ENCODE peak calls at places on chromosomes 7 and 10, in eight cellular contexts. R is endothelial cell of umbilical vein, T is kidney, W is psoas muscle, M is osteoblast, E is endothelial cell, H is LNCaP clone FGC, N is AG10803. D is an unnamed sample.

GRCh38 chr7:78019457-78020130 is 221.0 kb downstream of the PHTF2 start:
- DNase-seq in R (peak), H (peak), N (peak), M (peak), T (peak), W (peak), E (peak), D (peak)

GRCh38 chr10:119535310-119535709 is 7.2 kb downstream of the RGS10 start:
- DNase-seq in H (no peak), E (no peak), R (no peak), T (no peak), M (peak), N (peak), W (no peak), D (no peak)

GRCh38 chr7:129343099-129343700 is 91.0 kb upstream of the STRIP2 start:
- DNase-seq in E (no peak), R (peak), M (peak), W (no peak), N (peak), H (no peak), T (no peak), D (no peak)

GRCh38 chr10:5511885-5512280 is 12.5 kb upstream of the CALML5 start:
- DNase-seq in H (no peak), W (peak), N (no peak), E (no peak), R (no peak), M (no peak), T (peak), D (no peak)

GRCh38 chr7:65233409-65234034 is 140.1 kb upstream of the ZNF92 start:
- DNase-seq in M (no peak), R (no peak), E (no peak), H (no peak), T (no peak), N (no peak), W (no peak), D (no peak)

GRCh38 chr7:127667751-127668530 is 15.9 kb downstream of the SND1 start:
- DNase-seq in R (peak), H (no peak), W (no peak), M (peak), N (peak), E (no peak), T (no peak), D (no peak)

GRCh38 chr10:20302033-20302432 is 485.8 kb downstream of the PLXDC2 start:
- DNase-seq in N (no peak), R (no peak), M (no peak), T (no peak), H (no peak), W (no peak), E (no peak), D (no peak)

GRCh38 chr10:72229261-72230251 is 13.5 kb upstream of the ASCC1 start:
- DNase-seq in W (no peak), N (peak), H (no peak), E (no peak), M (no peak), T (no peak), R (no peak), D (no peak)

GRCh38 chr7:130423636-130424035 is 17.2 kb downstream of the CEP41 start:
- DNase-seq in H (no peak), E (no peak), T (no peak), M (no peak), W (no peak), N (no peak), R (no peak), D (no peak)

GRCh38 chr7:29270979-29271658 is 76.5 kb downstream of the CHN2 start:
- DNase-seq in E (no peak), H (no peak), N (no peak), R (no peak), W (no peak), M (no peak), T (no peak), D (no peak)

GRCh38 chr10:69936091-69936490 is 116.6 kb upstream of the MACROH2A2 start:
- DNase-seq in T (no peak), W (no peak), H (no peak), E (no peak), R (no peak), N (no peak), M (peak), D (no peak)

GRCh38 chr7:134750083-134751062 is 29.1 kb upstream of the CALD1 start:
- DNase-seq in E (peak), W (peak), R (peak), N (peak), H (no peak), T (no peak), M (no peak), D (peak)

GRCh38 chr7:107068156-107068555 is 23.7 kb downstream of the PRKAR2B start:
- DNase-seq in H (no peak), E (no peak), M (no peak), W (no peak), N (peak), R (no peak), T (no peak), D (no peak)

GRCh38 chr7:38374507-38374906 is 101.1 kb upstream of the TARP start:
- DNase-seq in R (peak), H (no peak), M (peak), N (peak), W (no peak), E (peak), T (no peak), D (peak)

GRCh38 chr7:33243319-33243881 is 114.0 kb downstream of the BBS9 start:
- DNase-seq in E (no peak), M (no peak), N (peak), W (no peak), T (no peak), R (peak), H (peak), D (no peak)

GRCh38 chr7:33982425-33982786 is 77.1 kb downstream of the BMPER start:
- DNase-seq in H (peak), T (no peak), R (peak), N (no peak), W (no peak), M (peak), E (no peak), D (no peak)

GRCh38 chr10:17814981-17815380 is 5.8 kb downstream of the MRC1 start:
- DNase-seq in M (no peak), W (no peak), T (no peak), E (no peak), R (no peak), H (no peak), N (no peak), D (no peak)

GRCh38 chr7:5296627-5297226 is 14.0 kb downstream of the SLC29A4 start:
- DNase-seq in M (no peak), W (no peak), H (peak), R (peak), N (no peak), E (peak), T (no peak), D (peak)

GRCh38 chr10:70480254-70480861 is 1.8 kb downstream of the PALD1 start:
- DNase-seq in M (peak), N (no peak), H (no peak), R (no peak), E (no peak), T (no peak), W (peak), D (no peak)

GRCh38 chr7:70856889-70857511 is 274.9 kb upstream of the GALNT17 start:
- DNase-seq in R (peak), N (peak), H (peak), M (peak), T (peak), E (peak), W (peak), D (peak)

GRCh38 chr7:127870231-127870907 is 160.9 kb downstream of the LRRC4 start:
- DNase-seq in E (no peak), H (no peak), T (no peak), N (no peak), M (no peak), W (no peak), R (peak), D (no peak)

GRCh38 chr10:49037187-49037586 is 78.1 kb downstream of the VSTM4 start:
- DNase-seq in R (no peak), M (peak), W (no peak), N (no peak), E (no peak), H (no peak), T (no peak), D (no peak)

GRCh38 chr7:42350801-42351200 is 113.8 kb upstream of the GLI3 start:
- DNase-seq in W (no peak), N (peak), R (no peak), M (no peak), T (no peak), H (no peak), E (no peak), D (no peak)

GRCh38 chr7:129262333-129262732 is 37.5 kb downstream of the AHCYL2 start:
- DNase-seq in E (no peak), N (no peak), T (no peak), H (no peak), R (no peak), M (no peak), W (no peak), D (no peak)

GRCh38 chr7:141945356-141945755 is 1.4 kb downstream of the CLEC5A start:
- DNase-seq in H (no peak), N (no peak), E (no peak), R (no peak), T (no peak), W (no peak), M (no peak), D (no peak)

GRCh38 chr7:122136033-122136432 is 8.0 kb downstream of the AASS start:
- DNase-seq in M (peak), N (peak), R (peak), H (peak), T (no peak), E (no peak), W (no peak), D (no peak)

GRCh38 chr7:143484059-143484458 is 6.4 kb downstream of the TAS2R41 start:
- DNase-seq in R (no peak), E (no peak), W (no peak), N (peak), M (no peak), T (no peak), H (no peak), D (no peak)

GRCh38 chr10:26593896-26594295 is 103.6 kb upstream of the PDSS1 start:
- DNase-seq in M (no peak), W (no peak), N (no peak), E (no peak), R (no peak), H (no peak), T (no peak), D (no peak)

GRCh38 chr7:101608772-101609713 is 20.1 kb downstream of the MYL10 start:
- DNase-seq in R (no peak), M (peak), T (no peak), W (peak), H (peak), E (no peak), N (no peak), D (no peak)

GRCh38 chr10:100739516-100740368 is 5.6 kb upstream of the PAX2 start:
- DNase-seq in M (peak), N (no peak), W (no peak), R (no peak), T (peak), E (no peak), H (no peak), D (no peak)

DNA sequence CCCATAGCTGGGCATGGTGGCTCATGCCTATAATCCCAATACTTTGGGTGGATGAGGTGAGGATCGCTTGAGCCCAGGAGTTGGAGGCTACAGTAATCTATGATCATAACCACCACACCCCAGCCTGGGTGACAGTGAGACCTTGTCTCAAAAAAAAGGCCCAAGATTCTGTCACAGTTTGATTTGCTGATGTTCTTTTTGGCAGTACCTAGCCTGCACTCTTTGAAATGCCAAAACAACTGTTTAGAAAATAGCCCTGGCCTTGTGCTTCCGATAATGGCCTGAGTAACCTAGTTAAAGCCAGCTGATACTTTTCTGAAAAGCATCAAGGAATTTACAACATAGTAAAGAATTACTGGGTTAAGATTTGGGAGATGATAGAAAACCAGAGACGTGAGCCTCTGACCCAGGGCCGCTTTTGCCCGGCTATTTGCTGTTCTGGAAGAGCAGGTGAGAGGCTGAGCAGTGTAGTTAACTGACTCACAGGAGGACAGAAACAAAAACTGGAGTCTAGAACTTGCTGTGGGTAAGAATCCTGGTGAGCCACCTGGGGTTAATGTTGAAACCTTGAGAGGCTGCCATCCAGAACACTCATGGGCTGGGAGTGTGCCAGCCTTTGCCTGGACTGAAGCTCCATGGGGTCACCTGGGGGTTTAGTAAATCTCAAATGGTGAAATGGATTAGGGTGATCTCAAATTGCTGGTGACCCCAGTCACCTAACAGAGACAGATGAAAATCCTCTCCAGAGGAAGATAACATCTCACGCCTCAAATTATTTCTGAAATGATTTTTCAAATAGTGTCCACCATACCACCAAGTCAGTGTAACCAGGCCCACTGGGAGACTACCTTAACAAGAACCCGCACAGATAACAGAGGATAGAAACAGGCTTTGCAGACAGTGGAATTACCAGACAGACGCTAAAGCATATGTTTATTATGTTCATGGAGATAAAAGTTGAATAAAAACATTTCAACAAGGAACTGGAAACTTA is 51.8 kb downstream of the GALNT11 start:
- DNase-seq in N (peak), M (no peak), E (no peak), R (no peak), H (no peak), W (peak), T (no peak), D (no peak)
- TF ChIP-seq CTCF in N (no peak), M (no peak), E (no peak), R (no peak), H (no peak), W (no peak), T (no peak), D (no peak)

GRCh38 chr10:93921338-93921737 is 27.6 kb downstream of the SLC35G1 start:
- DNase-seq in N (no peak), W (no peak), E (peak), T (no peak), M (no peak), R (no peak), H (no peak), D (no peak)
- TF ChIP-seq CTCF in N (peak), W (no peak), E (peak), T (peak), M (peak), R (peak), H (peak), D (peak)

GRCh38 chr10:123901621-123902020 is 10.0 kb upstream of the CPXM2 start:
- DNase-seq in H (no peak), N (no peak), W (no peak), M (peak), T (no peak), R (no peak), E (no peak), D (no peak)
- TF ChIP-seq CTCF in H (no peak), N (no peak), W (no peak), M (no peak), T (no peak), R (no peak), E (no peak), D (no peak)

DNA sequence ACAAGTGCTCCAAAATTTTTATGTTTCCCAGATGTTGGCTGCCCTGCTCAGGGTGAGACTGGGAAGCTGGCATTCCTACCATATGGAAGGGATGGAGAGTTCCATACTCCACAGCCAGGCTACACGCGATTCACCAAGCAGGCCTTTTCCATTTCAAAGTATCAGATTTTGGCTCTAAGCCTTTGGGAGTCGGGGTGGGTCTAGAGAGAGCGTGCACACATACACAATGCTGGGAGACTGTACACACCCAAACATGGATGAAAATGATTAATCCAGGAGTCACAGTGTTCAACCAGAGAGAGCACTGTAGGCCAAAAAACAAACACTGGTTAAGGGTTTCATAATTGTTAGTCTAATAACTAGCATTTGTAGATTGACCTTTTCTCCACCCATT is 295.0 kb downstream of the BICC1 start:
- DNase-seq in R (no peak), N (peak), E (no peak), M (peak), T (no peak), H (no peak), W (no peak), D (no peak)
- TF ChIP-seq CTCF in R (no peak), N (peak), E (no peak), M (no peak), T (no peak), H (no peak), W (no peak), D (no peak)

GRCh38 chr10:117635851-117636250 is 93.3 kb downstream of the EMX2 start:
- DNase-seq in W (no peak), N (peak), E (no peak), H (no peak), R (no peak), M (no peak), T (no peak), D (no peak)
- TF ChIP-seq CTCF in W (no peak), N (no peak), E (no peak), H (no peak), R (no peak), M (no peak), T (no peak), D (no peak)

GRCh38 chr7:158057446-158057845 is 530.2 kb downstream of the PTPRN2 start:
- DNase-seq in M (no peak), R (no peak), N (no peak), T (peak), E (no peak), W (no peak), H (no peak), D (no peak)

GRCh38 chr7:158054081-158054480 is 533.5 kb downstream of the PTPRN2 start:
- DNase-seq in T (no peak), W (no peak), M (peak), N (no peak), E (no peak), H (no peak), R (no peak), D (no peak)

GRCh38 chr7:158055726-158056510 is 531.7 kb downstream of the PTPRN2 start:
- DNase-seq in H (no peak), N (no peak), T (no peak), E (no peak), M (no peak), W (no peak), R (no peak), D (no peak)

GRCh38 chr7:158054611-158055010 is 533.0 kb downstream of the PTPRN2 start:
- DNase-seq in M (no peak), N (no peak), R (no peak), T (no peak), W (no peak), H (no peak), E (no peak), D (no peak)

DNA sequence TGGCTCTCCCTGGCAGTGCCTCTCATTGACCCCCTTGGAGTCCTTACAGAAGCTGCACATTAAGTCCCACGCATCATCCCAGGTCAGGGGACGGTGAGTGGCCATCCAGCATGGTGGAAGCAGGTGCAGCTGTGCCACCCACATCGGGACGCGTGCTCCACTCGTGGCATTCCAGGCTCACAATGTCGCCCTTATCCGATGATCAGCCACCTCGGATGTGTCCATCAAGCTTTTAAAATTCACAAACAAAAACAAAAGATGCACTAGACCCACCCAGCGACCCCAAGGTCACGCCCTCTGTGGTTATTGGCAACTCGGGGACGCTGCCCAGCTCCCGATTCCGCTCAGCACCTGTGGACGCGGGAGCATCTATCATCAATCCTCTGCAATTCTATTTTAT is 530.9 kb downstream of the PTPRN2 start:
- DNase-seq in M (no peak), T (no peak), R (no peak), H (no peak), N (no peak), W (no peak), E (no peak), D (no peak)
- TF ChIP-seq CTCF in M (no peak), T (no peak), R (no peak), H (no peak), N (no peak), W (no peak), E (no peak), D (no peak)

GRCh38 chr10:62810131-62810530 is 5.6 kb downstream of the ADO start:
- DNase-seq in N (no peak), E (no peak), M (no peak), T (no peak), H (no peak), R (no peak), W (no peak), D (no peak)

GRCh38 chr10:62803993-62804383 is 532 bp upstream of the ADO start:
- DNase-seq in H (no peak), M (no peak), N (peak), W (no peak), E (no peak), T (no peak), R (no peak), D (no peak)

GRCh38 chr10:62805139-62806092 is 896 bp downstream of the ADO start:
- DNase-seq in W (peak), E (peak), H (no peak), M (peak), N (peak), R (peak), T (peak), D (peak)

GRCh38 chr10:62806246-62806645 is 1.7 kb downstream of the ADO start:
- DNase-seq in R (no peak), M (peak), E (no peak), H (no peak), W (no peak), N (peak), T (no peak), D (no peak)

DNA sequence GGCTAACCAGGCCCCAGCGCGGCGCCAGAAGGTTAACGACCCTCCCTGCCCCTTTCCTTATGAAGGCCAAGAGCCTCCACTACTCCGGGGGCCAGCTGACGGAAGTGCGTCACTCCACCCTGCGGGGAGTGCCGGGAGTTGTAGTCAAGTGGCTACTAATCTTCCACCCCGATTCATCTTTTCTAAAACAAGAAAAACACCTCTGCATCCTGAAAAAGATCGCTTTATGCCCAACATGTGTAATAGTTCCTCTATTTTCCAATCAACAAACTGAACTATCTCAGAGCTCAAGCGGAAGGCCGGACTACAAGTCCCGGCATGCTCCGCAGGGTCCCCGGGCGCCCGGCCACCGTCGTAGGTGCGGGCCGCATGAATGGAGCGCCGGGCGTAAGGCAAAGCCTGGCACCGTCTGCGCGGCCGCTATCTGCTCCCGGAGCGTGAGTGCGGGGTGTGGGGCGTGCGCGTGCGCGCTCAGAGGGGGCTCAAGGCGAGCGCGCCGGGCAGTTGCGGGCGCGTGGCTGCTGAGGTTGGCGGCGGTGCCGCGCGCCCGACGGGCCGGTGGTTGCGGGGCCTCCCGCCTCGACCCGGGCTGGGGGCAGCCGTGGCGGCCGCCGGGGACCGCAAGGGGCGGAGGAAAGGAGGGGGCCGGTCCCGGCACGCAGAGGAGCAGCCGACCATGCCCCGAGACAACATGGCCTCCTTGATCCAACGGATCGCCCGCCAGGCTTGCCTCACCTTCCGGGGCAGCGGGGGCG is at the start of gene ADO:
- DNase-seq in H (peak), M (peak), E (peak), T (peak), N (peak), W (peak), R (peak), D (peak)
- TF ChIP-seq CTCF in H (no peak), M (no peak), E (peak), T (no peak), N (no peak), W (no peak), R (no peak), D (no peak)

GRCh38 chr7:12683678-12684077 is 3.8 kb upstream of the ARL4A start:
- DNase-seq in H (no peak), E (no peak), N (peak), R (peak), M (peak), W (no peak), T (no peak), D (no peak)
- TF ChIP-seq CTCF in H (peak), E (peak), N (peak), R (peak), M (peak), W (no peak), T (peak), D (peak)

GRCh38 chr7:11335951-11336350 is 362.3 kb downstream of the PHF14 start:
- DNase-seq in R (no peak), H (no peak), T (no peak), N (no peak), W (no peak), E (no peak), M (no peak), D (no peak)
- TF ChIP-seq CTCF in R (no peak), H (no peak), T (no peak), N (no peak), W (no peak), E (no peak), M (no peak), D (no peak)